ENCODE peak calls at places on chromosomes 4 and X, in ten cellular contexts. A is mesothelial cell of epicardium; J is AG08396; K is GM23338; C is GM06990; Z is osteocyte; Y is AG10803; V is CD4-positive, CD25-positive, alpha-beta regulatory T cell; M is naive thymus-derived CD8-positive, alpha-beta T cell; O is activated CD4-positive, alpha-beta T cell treated with anti-CD3 and anti-CD28 coated beads, Interleukin-2, amount 50 U/mL, for 24 hours. E is an unnamed sample.

GRCh38 chr4:3121110-3121509 is 46.6 kb downstream of the HTT start:
- DNase-seq in Z (no peak), V (no peak), J (no peak), A (no peak), C (no peak), K (no peak), M (no peak), Y (no peak), O (no peak), E (no peak)

GRCh38 chr4:124060261-124060918 is 652.1 kb downstream of the ANKRD50 start:
- DNase-seq in J (peak), A (no peak), K (peak), V (no peak), C (no peak), O (no peak), Y (peak), Z (no peak), M (no peak), E (no peak)

GRCh38 chrX:139112432-139112831 is 400.9 kb upstream of the FGF13 start:
- DNase-seq in K (no peak), V (no peak), O (no peak), C (no peak), M (no peak), Z (no peak), J (no peak), A (no peak), Y (peak), E (no peak)

GRCh38 chr4:140359571-140360427 is 13.6 kb upstream of the SCOC start:
- DNase-seq in O (peak), Y (peak), M (peak), K (peak), A (peak), C (peak), Z (no peak), J (peak), V (peak), E (no peak)

GRCh38 chr4:74157116-74157742 is 689 bp upstream of the MTHFD2L start:
- DNase-seq in Y (peak), K (no peak), V (no peak), J (peak), C (no peak), A (no peak), Z (no peak), M (no peak), O (no peak), E (no peak)

GRCh38 chr4:148182230-148182928 is 259.8 kb downstream of the NR3C2 start:
- DNase-seq in Z (no peak), M (no peak), Y (no peak), C (no peak), O (no peak), A (no peak), V (no peak), J (no peak), K (no peak), E (no peak)

GRCh38 chr4:95267081-95267480 is 281.7 kb downstream of the UNC5C start:
- DNase-seq in V (no peak), Y (peak), Z (no peak), A (no peak), K (no peak), C (no peak), J (peak), M (no peak), O (no peak), E (no peak)

GRCh38 chr4:118760092-118760491 is 74.9 kb downstream of the METTL14 start:
- DNase-seq in A (no peak), K (no peak), Z (no peak), J (no peak), Y (no peak), O (no peak), V (no peak), C (no peak), M (no peak), E (no peak)

GRCh38 chr4:153333874-153334273 is 10.6 kb upstream of the MND1 start:
- DNase-seq in Y (no peak), M (no peak), V (no peak), A (no peak), Z (no peak), O (no peak), J (no peak), K (no peak), C (no peak), E (no peak)

GRCh38 chr4:15414601-15415091 is 13.2 kb upstream of the C1QTNF7 start:
- DNase-seq in Z (no peak), O (no peak), M (no peak), J (no peak), Y (peak), V (no peak), A (no peak), C (no peak), K (no peak), E (no peak)

GRCh38 chr4:140005699-140006098 is 148.3 kb downstream of the MAML3 start:
- DNase-seq in K (no peak), Z (no peak), O (no peak), Y (no peak), C (no peak), J (no peak), M (no peak), A (no peak), V (no peak), E (no peak)

GRCh38 chr4:161564230-161564834 is 599.5 kb downstream of the FSTL5 start:
- DNase-seq in A (no peak), Z (no peak), V (no peak), K (peak), M (no peak), J (no peak), O (no peak), C (no peak), Y (peak), E (no peak)

GRCh38 chr4:175947117-175947722 is 118.4 kb upstream of the WDR17 start:
- DNase-seq in Y (peak), K (peak), O (no peak), M (no peak), J (no peak), V (peak), A (no peak), C (no peak), Z (no peak), E (no peak)

GRCh38 chrX:104113237-104113965 is 1.1 kb downstream of the ZCCHC18 start:
- DNase-seq in J (peak), O (peak), V (peak), Z (no peak), C (peak), Y (peak), A (peak), K (peak), M (peak), E (no peak)

GRCh38 chr4:59608466-59608865 is 1591.7 kb upstream of the ADGRL3 start:
- DNase-seq in V (no peak), K (no peak), O (no peak), J (no peak), C (no peak), A (no peak), Y (peak), M (no peak), Z (no peak), E (no peak)

GRCh38 chr4:184397516-184398163 is 76.7 kb downstream of the IRF2 start:
- DNase-seq in K (no peak), O (no peak), Y (no peak), V (no peak), Z (no peak), A (no peak), C (no peak), M (no peak), J (no peak), E (no peak)

GRCh38 chrX:39226307-39226706 is 425.0 kb downstream of the MID1IP1 start:
- DNase-seq in O (no peak), A (no peak), Y (no peak), J (no peak), K (no peak), C (no peak), V (no peak), Z (no peak), M (no peak), E (no peak)

GRCh38 chr4:88822034-88822433 is 124.4 kb upstream of the NAP1L5 start:
- DNase-seq in A (no peak), Z (no peak), K (no peak), J (no peak), V (no peak), Y (no peak), O (no peak), C (no peak), M (no peak), E (no peak)

GRCh38 chr4:107654694-107655093 is 65.3 kb downstream of the PAPSS1 start:
- DNase-seq in Y (no peak), C (no peak), O (no peak), K (no peak), J (no peak), V (no peak), Z (no peak), A (no peak), M (no peak), E (no peak)